ENCODE peak calls at places on chromosomes 7 and 10, in six cellular contexts. W is GM23338; Z is tibial nerve; R is CD4-positive, CD25-positive, alpha-beta regulatory T cell; A is astrocyte; X is neural progenitor cell. Y is an unnamed sample. For H3K4me1, the result is how much of the 10 kb centered on the place peaks cover.

GRCh38 chr10:58653139-58653538 is 140.5 kb downstream of the BICC1 start:
- DNase-seq in A (peak), R (no peak), W (no peak), Z (no peak), X (no peak), Y (no peak)

GRCh38 chr10:98528166-98528784 is 81.5 kb upstream of the HPS1 start:
- DNase-seq in X (no peak), Z (no peak), R (no peak), A (no peak), W (no peak), Y (no peak)

GRCh38 chr10:43057231-43057711 is 19.6 kb upstream of the RET start:
- DNase-seq in W (no peak), X (no peak), A (no peak), R (no peak), Z (no peak), Y (peak)

GRCh38 chr10:78579995-78580394 is 488.8 kb upstream of the ZMIZ1 start:
- DNase-seq in Z (peak), W (no peak), X (peak), A (peak), R (no peak), Y (no peak)

GRCh38 chr7:22718200-22718711 is 8.7 kb upstream of the IL6 start:
- DNase-seq in W (no peak), X (peak), A (peak), Z (no peak), R (no peak), Y (no peak)

GRCh38 chr10:102610499-102610898 is 33.8 kb upstream of the TRIM8 start:
- DNase-seq in X (no peak), R (no peak), Z (no peak), W (no peak), A (no peak), Y (no peak)

GRCh38 chr7:11934766-11935165 is 102.8 kb upstream of the THSD7A start:
- DNase-seq in Z (no peak), W (no peak), R (no peak), A (no peak), X (no peak), Y (no peak)

GRCh38 chr7:84237533-84238173 is 43.1 kb upstream of the SEMA3A start:
- DNase-seq in Z (no peak), A (peak), W (no peak), R (no peak), X (no peak), Y (no peak)

GRCh38 chr7:102913846-102914245 is 1.0 kb downstream of the LRRC17 start:
- DNase-seq in R (no peak), Z (no peak), X (no peak), A (no peak), W (no peak), Y (no peak)

GRCh38 chr7:130062246-130062645 is 8.1 kb upstream of the KLHDC10 start:
- DNase-seq in A (no peak), X (no peak), R (no peak), W (no peak), Z (no peak), Y (no peak)

GRCh38 chr10:72740526-72740925 is 48.6 kb downstream of the MCU start:
- DNase-seq in R (no peak), A (peak), X (peak), W (no peak), Z (no peak), Y (no peak)

GRCh38 chr10:42491001-42491592 is 147.3 kb downstream of the ZNF33B start:
- DNase-seq in X (no peak), A (peak), R (no peak), W (no peak), Z (no peak), Y (no peak)

GRCh38 chr10:47370878-47371277 is 13.2 kb downstream of the ZNF488 start:
- DNase-seq in W (no peak), R (no peak), Z (no peak), A (no peak), X (no peak), Y (peak)

GRCh38 chr10:85613391-85613790 is 753.2 kb downstream of the GRID1 start:
- DNase-seq in R (no peak), X (no peak), A (no peak), Z (no peak), W (no peak), Y (no peak)

GRCh38 chr7:49023345-49024330 is 99.3 kb downstream of the CDC14C start:
- DNase-seq in W (peak), Z (no peak), A (no peak), R (no peak), X (peak), Y (peak)

GRCh38 chr10:75645704-75646103 is 214.3 kb downstream of the LRMDA start:
- DNase-seq in R (no peak), X (no peak), Z (no peak), W (no peak), A (no peak), Y (no peak)

GRCh38 chr10:5775705-5776104 is 37.5 kb downstream of the GDI2 start:
- DNase-seq in W (no peak), R (peak), Z (no peak), X (no peak), A (no peak), Y (peak)

GRCh38 chr7:131623154-131623553 is 66.7 kb upstream of the PODXL start:
- DNase-seq in R (no peak), W (no peak), Z (no peak), A (peak), X (no peak), Y (peak)

GRCh38 chr10:132836832-132837540 is 51.0 kb upstream of the NKX6-2 start:
- DNase-seq in R (peak), X (peak), W (peak), A (no peak), Z (no peak), Y (peak)

GRCh38 chr7:57211428-57212100 is 79.3 kb upstream of the ZNF479 start:
- DNase-seq in R (no peak), A (no peak), X (no peak), W (no peak), Z (no peak), Y (peak)

GRCh38 chr10:29811751-29812427 is 177.1 kb upstream of the SVIL start:
- DNase-seq in R (peak), W (no peak), A (peak), X (no peak), Z (peak), Y (no peak)

GRCh38 chr7:67743501-67743900 is 746.9 kb downstream of the TYW1 start:
- DNase-seq in R (no peak), X (no peak), W (no peak), A (no peak), Z (no peak), Y (no peak)

GRCh38 chr7:74051629-74052410 is 23.8 kb downstream of the ELN start:
- DNase-seq in X (peak), R (no peak), W (peak), Z (no peak), A (no peak), Y (peak)

GRCh38 chr7:95046494-95047240 is 139.3 kb downstream of the PPP1R9A start:
- DNase-seq in X (peak), R (no peak), Z (no peak), A (peak), W (no peak), Y (no peak)

GRCh38 chr10:28890121-28890950 is 213.0 kb downstream of the BAMBI start:
- DNase-seq in X (no peak), Z (no peak), A (peak), R (no peak), W (no peak), Y (no peak)

GRCh38 chr7:106418526-106418925 is 133.7 kb upstream of the NAMPT start:
- DNase-seq in X (no peak), Z (no peak), R (no peak), W (no peak), A (peak), Y (no peak)

GRCh38 chr10:8726087-8726486 is 671.6 kb downstream of the GATA3 start:
- DNase-seq in Z (no peak), A (no peak), X (no peak), R (no peak), W (no peak), Y (no peak)

GRCh38 chr7:128209229-128210035 is 31.6 kb upstream of the LEP start:
- DNase-seq in X (peak), W (peak), A (peak), R (peak), Z (peak), Y (peak)

GRCh38 chr10:3868274-3868669 is 83.3 kb upstream of the KLF6 start:
- DNase-seq in W (no peak), Z (no peak), A (no peak), R (no peak), X (no peak), Y (no peak)

GRCh38 chr10:75400769-75401568 is 595 bp downstream of the ZNF503 start:
- DNase-seq in W (peak), Z (peak), X (peak), A (no peak), R (no peak), Y (peak)

GRCh38 chr10:132937861-132938260 is 4.5 kb downstream of the CFAP46 start:
- DNase-seq in R (no peak), A (no peak), X (no peak), Z (no peak), W (no peak), Y (peak)

GRCh38 chr10:61900829-61901783 is at the start of gene ARID5B:
- DNase-seq in R (peak), Z (peak), X (peak), A (peak), W (peak), Y (no peak)

GRCh38 chr10:5317547-5318107 is 47.1 kb upstream of the UCN3 start:
- DNase-seq in Z (no peak), X (no peak), R (peak), A (peak), W (no peak), Y (no peak)

GRCh38 chr7:1086588-1087461 is 1.1 kb upstream of the GPER1 start:
- DNase-seq in A (peak), W (peak), Z (peak), X (peak), R (peak), Y (peak)

GRCh38 chr10:79386637-79387465 is 39.6 kb downstream of the PPIF start:
- DNase-seq in R (no peak), X (no peak), Z (peak), W (no peak), A (no peak), Y (peak)

GRCh38 chr10:35546824-35547225 is 58.3 kb upstream of the GJD4 start:
- DNase-seq in W (peak), X (peak), Z (no peak), A (peak), R (no peak), Y (no peak)

GRCh38 chr7:465710-466400 is 53.8 kb downstream of the PDGFA start:
- DNase-seq in A (no peak), W (no peak), R (no peak), Z (no peak), X (no peak), Y (peak)

GRCh38 chr7:92944633-92945032 is 108.3 kb upstream of the CDK6 start:
- DNase-seq in Z (no peak), A (no peak), X (no peak), W (no peak), R (no peak), Y (no peak)

GRCh38 chr10:79146611-79147130 is 77.9 kb downstream of the ZMIZ1 start:
- DNase-seq in A (no peak), R (peak), W (no peak), X (no peak), Z (peak), Y (peak)

GRCh38 chr10:35578608-35578956 is 26.6 kb upstream of the GJD4 start:
- DNase-seq in A (no peak), R (no peak), Z (no peak), X (no peak), W (no peak), Y (no peak)

DNA sequence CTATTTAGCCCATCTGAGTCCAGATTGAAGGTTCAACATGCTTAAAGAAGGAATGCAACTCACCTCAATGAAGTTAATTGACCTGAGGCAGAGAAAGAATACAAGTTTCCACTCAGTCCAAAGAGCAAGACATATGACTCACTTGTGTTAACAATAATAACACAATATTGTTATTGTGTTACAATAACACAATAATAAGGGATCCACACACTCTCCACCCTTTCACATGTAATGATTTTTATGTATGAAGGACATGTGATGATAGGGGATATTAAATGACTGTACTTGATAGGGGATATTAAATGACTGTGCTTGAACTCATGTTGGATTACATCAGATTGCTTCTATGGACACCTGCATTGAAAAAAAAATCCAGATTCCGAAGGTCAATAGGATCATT is 3.6 kb upstream of the ABCB1 start:
- DNase-seq in X (no peak), R (no peak), Z (no peak), A (no peak), W (no peak), Y (no peak)
- H3K27ac ChIP-seq in X (no peak), R (no peak), Z (no peak), A (no peak), W (no peak), Y (no peak)

DNA sequence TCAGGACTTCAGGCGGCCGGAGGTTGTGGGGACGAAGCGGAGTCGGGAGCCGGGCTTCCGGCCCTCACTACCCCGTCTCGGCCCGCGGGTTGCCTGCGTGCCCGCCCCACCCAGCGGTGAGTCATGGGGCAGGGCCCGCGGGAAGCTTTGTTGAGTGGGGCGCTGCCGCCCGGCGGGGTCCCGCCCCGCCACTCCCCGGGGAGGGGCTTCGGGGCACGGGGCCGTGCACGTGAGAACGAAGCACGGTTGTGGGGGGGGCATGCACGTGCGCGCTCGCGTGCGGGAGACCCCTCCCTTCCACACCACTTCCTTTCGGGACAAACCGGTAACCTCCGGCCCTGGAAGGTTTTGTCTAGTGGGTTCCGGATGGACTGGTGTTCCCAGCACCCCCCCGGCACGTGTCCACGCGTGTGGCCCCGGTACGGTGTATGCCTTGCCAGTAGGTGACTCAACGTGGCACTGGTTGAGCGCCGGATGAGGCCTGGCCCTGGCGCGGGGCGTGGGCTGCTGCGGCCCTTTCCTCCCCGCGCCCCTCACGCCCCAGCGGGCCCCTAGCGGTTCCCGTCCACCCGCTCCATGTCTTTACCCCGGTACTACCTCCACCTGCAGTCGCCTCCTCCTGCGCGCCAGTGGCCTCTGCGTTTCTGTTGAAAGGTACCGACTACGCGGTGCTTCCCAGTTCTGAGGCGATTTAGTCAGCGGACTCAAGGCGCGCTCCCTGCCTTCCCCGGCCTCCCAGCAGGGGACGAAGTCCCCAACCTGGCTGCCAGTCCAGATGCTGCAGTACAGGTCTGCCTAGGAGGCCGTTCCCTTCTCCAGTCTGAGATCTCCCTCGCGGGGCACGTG is 3.1 kb downstream of the ADIRF start:
- DNase-seq in A (peak), W (peak), R (peak), X (peak), Z (peak), Y (peak)
- H3K4me1 ChIP-seq in A (under half), W (under half), R (under half), X (under half), Z (under half), Y (under half)

GRCh38 chr7:86664486-86664885 is 20.8 kb downstream of the GRM3 start:
- DNase-seq in Z (no peak), W (no peak), R (no peak), A (no peak), X (no peak), Y (no peak)
- H3K27ac ChIP-seq in Z (no peak), W (no peak), R (no peak), A (no peak), X (no peak), Y (no peak)

GRCh38 chr10:114573330-114574045 is 84.6 kb downstream of the ABLIM1 start:
- DNase-seq in Z (no peak), A (no peak), X (no peak), W (no peak), R (no peak), Y (no peak)

GRCh38 chr10:114575417-114576131 is 82.5 kb downstream of the ABLIM1 start:
- DNase-seq in A (peak), Z (no peak), X (no peak), R (no peak), W (no peak), Y (no peak)

GRCh38 chr10:114577133-114577532 is 80.9 kb downstream of the ABLIM1 start:
- DNase-seq in R (no peak), W (no peak), Z (peak), X (no peak), A (peak), Y (no peak)

GRCh38 chr10:114576716-114577115 is 81.4 kb downstream of the ABLIM1 start:
- DNase-seq in X (no peak), Z (no peak), A (peak), W (no peak), R (no peak), Y (no peak)

GRCh38 chr10:114576132-114576487 is 82.0 kb downstream of the ABLIM1 start:
- DNase-seq in R (no peak), W (no peak), Z (no peak), A (no peak), X (no peak), Y (no peak)
- H3K4me1 ChIP-seq in R (under half), W (under half), Z (under half), A (under half), X (under half), Y (under half)

DNA sequence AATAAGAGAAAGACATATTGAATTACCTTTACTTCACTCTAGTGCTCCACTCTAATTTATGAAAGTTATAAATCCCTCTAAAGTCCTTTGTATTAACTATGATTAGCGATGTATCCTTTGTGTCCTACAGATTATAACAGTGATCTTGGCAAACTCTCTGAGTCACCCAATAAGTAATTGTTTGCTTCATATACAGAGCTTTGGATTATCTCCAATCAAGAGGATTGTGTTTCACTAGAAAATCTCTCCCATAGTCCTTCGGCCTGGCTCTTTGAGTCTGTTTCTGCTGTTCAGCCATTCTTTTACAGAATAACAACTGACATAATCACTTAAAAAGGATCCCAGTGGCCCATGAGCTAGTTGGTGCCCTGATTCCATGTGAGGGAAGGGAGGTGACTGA is 9.5 kb downstream of the LMOD2 start:
- DNase-seq in R (no peak), Z (no peak), X (no peak), A (no peak), W (no peak), Y (no peak)
- H3K27ac ChIP-seq in R (no peak), Z (no peak), X (no peak), A (no peak), W (no peak), Y (no peak)